ENCODE peak calls at places on chromosome 7, in nine cellular contexts. C is naive B cell; G is stimulated activated CD4-positive, alpha-beta T cell treated with anti-CD3 and anti-CD28 coated beads, Interleukin-4, amount 100 ng/mL, for 48 hours; P is heart left ventricle; V is H4; O is ascending aorta; N is sigmoid colon; Z is activated naive CD4-positive, alpha-beta T cell; M is activated T-cell treated with anti-CD3 and anti-CD28 coated beads for 1 hour. W is an unnamed sample.

GRCh38 chr7:50647286-50647980 is 82.2 kb upstream of the DDC start:
- DNase-seq in C (no peak), G (no peak), P (no peak), V (no peak), O (no peak), N (no peak), Z (no peak), M (no peak), W (no peak)

GRCh38 chr7:54189330-54189729 is 352.8 kb upstream of the VSTM2A start:
- DNase-seq in C (no peak), G (no peak), P (no peak), V (no peak), O (no peak), N (no peak), Z (no peak), M (no peak), W (no peak)

GRCh38 chr7:105841866-105842265 is 34.5 kb downstream of the ATXN7L1 start:
- DNase-seq in C (no peak), G (no peak), P (no peak), V (no peak), O (no peak), N (no peak), Z (no peak), M (no peak), W (no peak)

GRCh38 chr7:67137464-67137863 is 140.8 kb downstream of the TYW1 start:
- DNase-seq in C (no peak), G (no peak), P (no peak), V (no peak), O (no peak), N (no peak), Z (no peak), M (no peak), W (no peak)

GRCh38 chr7:1460757-1461639 is 1.7 kb upstream of the MICALL2 start:
- DNase-seq in C (no peak), G (no peak), P (no peak), V (peak; percentile 89), O (peak; percentile 35), N (peak; percentile 86), Z (no peak), M (no peak), W (no peak)

GRCh38 chr7:79272066-79272669 is 181.3 kb downstream of the MAGI2 start:
- DNase-seq in C (no peak), G (no peak), P (no peak), V (peak; percentile 65), O (no peak), N (no peak), Z (no peak), M (no peak), W (peak; percentile 71)

GRCh38 chr7:121167971-121168370 is 160.8 kb upstream of the WNT16 start:
- DNase-seq in C (no peak), G (no peak), P (no peak), V (no peak), O (no peak), N (no peak), Z (no peak), M (no peak), W (no peak)

GRCh38 chr7:12890586-12890985 is 203.2 kb downstream of the ARL4A start:
- DNase-seq in C (no peak), G (no peak), P (no peak), V (no peak), O (no peak), N (no peak), Z (no peak), M (no peak), W (no peak)

GRCh38 chr7:1458676-1459511 is at the start of gene MICALL2:
- DNase-seq in C (no peak), G (peak; percentile 20), P (peak; percentile 89), V (peak; percentile 94), O (peak; percentile 61), N (peak; percentile 94), Z (no peak), M (no peak), W (no peak)

GRCh38 chr7:32594965-32595364 is 99.7 kb downstream of the AVL9 start:
- DNase-seq in C (no peak), G (no peak), P (no peak), V (no peak), O (no peak), N (no peak), Z (no peak), M (no peak), W (no peak)

GRCh38 chr7:107372298-107372697 is 97.6 kb upstream of the GPR22 start:
- DNase-seq in C (no peak), G (no peak), P (no peak), V (no peak), O (no peak), N (no peak), Z (no peak), M (no peak), W (no peak)

GRCh38 chr7:151179287-151179860 is 7.7 kb downstream of the ASB10 start:
- DNase-seq in C (no peak), G (no peak), P (peak; percentile 39), V (no peak), O (no peak), N (no peak), Z (no peak), M (no peak), W (no peak)

GRCh38 chr7:13742126-13742525 is 247.3 kb downstream of the ETV1 start:
- DNase-seq in C (no peak), G (no peak), P (no peak), V (peak; percentile 96), O (no peak), N (no peak), Z (no peak), M (no peak), W (no peak)

GRCh38 chr7:99384523-99384922 is 10.0 kb downstream of the ARPC1B start:
- DNase-seq in C (no peak), G (no peak), P (no peak), V (no peak), O (no peak), N (no peak), Z (no peak), M (no peak), W (no peak)

GRCh38 chr7:139075871-139076686 is 33.4 kb downstream of the ZC3HAV1 start:
- DNase-seq in C (no peak), G (no peak), P (no peak), V (no peak), O (no peak), N (no peak), Z (no peak), M (no peak), W (no peak)

GRCh38 chr7:24051651-24052050 is 232.3 kb upstream of the NPY start:
- DNase-seq in C (no peak), G (no peak), P (no peak), V (no peak), O (no peak), N (no peak), Z (no peak), M (no peak), W (no peak)

GRCh38 chr7:74283858-74284447 is 5.3 kb upstream of the CLIP2 start:
- DNase-seq in C (no peak), G (no peak), P (no peak), V (no peak), O (no peak), N (no peak), Z (no peak), M (no peak), W (peak; percentile 72)

GRCh38 chr7:130641497-130641896 is 27.1 kb downstream of the COPG2 start:
- DNase-seq in C (no peak), G (no peak), P (no peak), V (no peak), O (no peak), N (no peak), Z (no peak), M (no peak), W (no peak)

GRCh38 chr7:11194492-11194891 is 220.8 kb downstream of the PHF14 start:
- DNase-seq in C (no peak), G (no peak), P (no peak), V (no peak), O (no peak), N (no peak), Z (no peak), M (no peak), W (no peak)

GRCh38 chr7:27243340-27244163 is 950 bp downstream of the EVX1 start:
- DNase-seq in C (no peak), G (no peak), P (no peak), V (no peak), O (no peak), N (no peak), Z (no peak), M (no peak), W (no peak)

GRCh38 chr7:24871765-24872164 is 108.2 kb downstream of the OSBPL3 start:
- DNase-seq in C (peak; percentile 25), G (no peak), P (no peak), V (no peak), O (no peak), N (no peak), Z (no peak), M (no peak), W (peak; percentile 58)

GRCh38 chr7:5500056-5500776 is 76.6 kb upstream of the TNRC18 start:
- DNase-seq in C (no peak), G (no peak), P (no peak), V (no peak), O (no peak), N (no peak), Z (no peak), M (no peak), W (no peak)

GRCh38 chr7:26208040-26208439 is 6.5 kb downstream of the CBX3 start:
- DNase-seq in C (no peak), G (no peak), P (no peak), V (no peak), O (no peak), N (no peak), Z (no peak), M (no peak), W (no peak)

GRCh38 chr7:40680657-40681056 is 545.9 kb downstream of the SUGCT start:
- DNase-seq in C (no peak), G (no peak), P (no peak), V (peak; percentile 63), O (no peak), N (no peak), Z (no peak), M (no peak), W (peak; percentile 78)

GRCh38 chr7:84183741-84184140 is 10.8 kb downstream of the SEMA3A start:
- DNase-seq in C (no peak), G (no peak), P (no peak), V (no peak), O (no peak), N (no peak), Z (no peak), M (no peak), W (no peak)

GRCh38 chr7:128389085-128389814 is 20.5 kb downstream of the IMPDH1 start:
- DNase-seq in C (no peak), G (no peak), P (no peak), V (no peak), O (no peak), N (no peak), Z (no peak), M (no peak), W (peak; percentile 45)

GRCh38 chr7:8133188-8133848 is 128.6 kb downstream of the ICA1 start:
- DNase-seq in C (no peak), G (no peak), P (no peak), V (no peak), O (no peak), N (no peak), Z (no peak), M (no peak), W (no peak)

GRCh38 chr7:921581-922333 is 32.7 kb downstream of the ADAP1 start:
- DNase-seq in C (no peak), G (no peak), P (peak; percentile 44), V (no peak), O (peak; percentile 8), N (peak; percentile 66), Z (no peak), M (no peak), W (no peak)

GRCh38 chr7:4123823-4124222 is 558.3 kb upstream of the FOXK1 start:
- DNase-seq in C (no peak), G (no peak), P (peak; percentile 38), V (peak; percentile 76), O (no peak), N (peak; percentile 15), Z (no peak), M (no peak), W (no peak)

GRCh38 chr7:35700865-35701264 is 5.9 kb upstream of the HERPUD2 start:
- DNase-seq in C (no peak), G (no peak), P (no peak), V (no peak), O (no peak), N (no peak), Z (no peak), M (no peak), W (no peak)

GRCh38 chr7:40186586-40186985 is 51.8 kb downstream of the SUGCT start:
- DNase-seq in C (no peak), G (no peak), P (no peak), V (no peak), O (no peak), N (no peak), Z (no peak), M (no peak), W (peak; percentile 11)